ENCODE peak calls at places on chromosomes 16 and 17, in six cellular contexts. C, D, U, P, S and O are unnamed samples.

GRCh38 chr17:49567104-49567521 is 8.6 kb upstream of the NXPH3 start:
- DNase-seq in C (no peak), U (no peak), D (no peak), P (no peak), S (no peak), O (no peak)

GRCh38 chr17:4920351-4921048 is 11.6 kb upstream of the GP1BA start:
- DNase-seq in D (no peak), C (no peak), U (no peak), S (no peak), P (peak; percentile 50), O (no peak)

GRCh38 chr16:1180772-1181714 is 28.1 kb downstream of the CACNA1H start:
- DNase-seq in U (no peak), S (no peak), D (no peak), C (peak; percentile 73), P (no peak), O (no peak)

GRCh38 chr17:17868637-17869522 is 32.1 kb upstream of the SREBF1 start:
- DNase-seq in P (peak; percentile 25), U (no peak), C (peak; percentile 60), D (no peak), S (no peak), O (peak; percentile 76)

GRCh38 chr17:29617125-29617480 is 5.6 kb downstream of the CORO6 start:
- DNase-seq in P (peak; percentile 79), D (no peak), C (peak; percentile 64), S (peak; percentile 89), U (peak; percentile 63), O (peak; percentile 88)

GRCh38 chr17:63156986-63157385 is 191.0 kb downstream of the TANC2 start:
- DNase-seq in P (no peak), C (no peak), D (no peak), U (no peak), S (no peak), O (no peak)

GRCh38 chr17:81222620-81222905 is 202 bp downstream of the CEP131 start:
- DNase-seq in P (no peak), D (no peak), S (no peak), U (no peak), C (no peak), O (no peak)

GRCh38 chr16:75443301-75443700 is 10.0 kb upstream of the CFDP1 start:
- DNase-seq in P (no peak), D (no peak), S (no peak), U (no peak), C (no peak), O (no peak)

GRCh38 chr16:86324320-86324719 is 186.0 kb upstream of the FOXF1 start:
- DNase-seq in S (no peak), P (no peak), U (no peak), D (no peak), C (no peak), O (no peak)

GRCh38 chr17:37671813-37672544 is 28.7 kb upstream of the DDX52 start:
- DNase-seq in S (no peak), C (no peak), P (peak; percentile 56), D (no peak), U (no peak), O (no peak)

GRCh38 chr16:89985219-89985618 is 34.0 kb downstream of the DBNDD1 start:
- DNase-seq in P (no peak), C (no peak), S (no peak), D (no peak), U (no peak), O (no peak)

GRCh38 chr16:68539704-68540370 is 746 bp downstream of the ZFP90 start:
- DNase-seq in S (peak; percentile 16), P (peak; percentile 22), D (no peak), C (no peak), U (no peak), O (peak; percentile 22)

GRCh38 chr17:32489320-32490100 is 2.7 kb downstream of the CDK5R1 start:
- DNase-seq in U (no peak), P (no peak), C (no peak), S (no peak), D (no peak), O (no peak)

DNA sequence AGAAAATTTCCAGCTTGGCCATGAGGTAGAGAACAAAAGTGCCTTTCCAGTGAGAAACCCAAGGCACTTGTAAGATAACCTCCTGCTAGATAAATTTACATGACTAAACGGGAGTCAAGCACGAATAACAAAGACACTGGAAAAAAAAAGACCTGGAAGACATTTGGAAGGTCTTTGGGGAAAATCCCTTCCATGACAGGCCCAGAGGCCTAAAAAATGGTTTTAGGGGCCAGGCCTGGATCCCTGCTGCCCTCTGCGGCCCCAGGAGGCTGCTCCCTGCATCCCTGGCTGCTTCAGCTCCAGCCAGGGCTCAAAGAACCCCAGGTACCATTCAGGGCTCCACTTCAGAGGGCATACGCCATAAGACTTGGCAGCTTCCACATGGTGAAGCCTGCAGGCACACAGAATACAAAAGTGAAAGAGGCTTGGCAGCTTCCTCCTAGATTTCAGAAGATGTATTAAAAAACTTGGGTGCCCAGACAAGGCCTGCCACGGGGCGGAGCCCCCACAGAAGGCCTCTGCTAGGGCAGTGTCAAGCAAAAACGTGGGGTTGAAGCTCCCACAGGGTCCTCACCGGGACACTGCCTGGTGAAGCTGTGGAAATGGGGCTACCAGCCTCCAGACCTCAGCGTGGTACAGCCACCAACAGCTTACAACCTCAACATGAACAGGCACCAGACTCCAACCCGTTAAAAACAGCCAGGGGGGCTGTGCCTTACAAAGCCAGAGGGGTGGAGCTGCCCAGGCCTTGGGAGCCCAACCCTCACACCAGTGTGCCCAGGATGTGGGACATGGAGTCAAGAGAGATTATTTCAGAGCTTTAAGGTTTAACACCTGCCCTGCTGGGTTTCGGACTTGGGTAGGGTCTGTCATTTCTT is 77.1 kb downstream of the SDK2 start:
- DNase-seq in U (peak; percentile 28), D (no peak), P (no peak), S (peak; percentile 33), C (no peak), O (peak; percentile 56)
- H3K4me3 ChIP-seq in U (no peak overlapping the region), D (no peak overlapping the region), P (no peak overlapping the region), S (peak overlapping the region; percentile 0), C (no peak overlapping the region), O (no peak overlapping the region)

GRCh38 chr17:3690094-3690715 is 5.8 kb downstream of the P2RX5 start:
- DNase-seq in C (no peak), P (no peak), S (no peak), U (no peak), D (no peak), O (no peak)

GRCh38 chr17:3693099-3693498 is 2.9 kb downstream of the P2RX5 start:
- DNase-seq in P (no peak), U (no peak), S (no peak), C (no peak), D (no peak), O (no peak)

GRCh38 chr17:3693829-3694231 is 2.1 kb downstream of the P2RX5 start:
- DNase-seq in C (no peak), S (peak; percentile 37), P (no peak), U (no peak), D (no peak), O (no peak)

GRCh38 chr17:3691539-3692166 is 4.3 kb downstream of the P2RX5 start:
- DNase-seq in C (no peak), S (no peak), D (no peak), P (no peak), U (no peak), O (no peak)

GRCh38 chr17:3692346-3692745 is 3.6 kb downstream of the P2RX5 start:
- DNase-seq in S (no peak), D (no peak), U (no peak), C (no peak), P (no peak), O (no peak)
- H3K4me1 ChIP-seq in S (peaks cover 15% of the 10 kb centered on the region), D (no peaks in the 10 kb centered on the region), U (no peaks in the 10 kb centered on the region), C (no peaks in the 10 kb centered on the region), P (peaks cover 3% of the 10 kb centered on the region), O (peaks cover 24% of the 10 kb centered on the region)

DNA sequence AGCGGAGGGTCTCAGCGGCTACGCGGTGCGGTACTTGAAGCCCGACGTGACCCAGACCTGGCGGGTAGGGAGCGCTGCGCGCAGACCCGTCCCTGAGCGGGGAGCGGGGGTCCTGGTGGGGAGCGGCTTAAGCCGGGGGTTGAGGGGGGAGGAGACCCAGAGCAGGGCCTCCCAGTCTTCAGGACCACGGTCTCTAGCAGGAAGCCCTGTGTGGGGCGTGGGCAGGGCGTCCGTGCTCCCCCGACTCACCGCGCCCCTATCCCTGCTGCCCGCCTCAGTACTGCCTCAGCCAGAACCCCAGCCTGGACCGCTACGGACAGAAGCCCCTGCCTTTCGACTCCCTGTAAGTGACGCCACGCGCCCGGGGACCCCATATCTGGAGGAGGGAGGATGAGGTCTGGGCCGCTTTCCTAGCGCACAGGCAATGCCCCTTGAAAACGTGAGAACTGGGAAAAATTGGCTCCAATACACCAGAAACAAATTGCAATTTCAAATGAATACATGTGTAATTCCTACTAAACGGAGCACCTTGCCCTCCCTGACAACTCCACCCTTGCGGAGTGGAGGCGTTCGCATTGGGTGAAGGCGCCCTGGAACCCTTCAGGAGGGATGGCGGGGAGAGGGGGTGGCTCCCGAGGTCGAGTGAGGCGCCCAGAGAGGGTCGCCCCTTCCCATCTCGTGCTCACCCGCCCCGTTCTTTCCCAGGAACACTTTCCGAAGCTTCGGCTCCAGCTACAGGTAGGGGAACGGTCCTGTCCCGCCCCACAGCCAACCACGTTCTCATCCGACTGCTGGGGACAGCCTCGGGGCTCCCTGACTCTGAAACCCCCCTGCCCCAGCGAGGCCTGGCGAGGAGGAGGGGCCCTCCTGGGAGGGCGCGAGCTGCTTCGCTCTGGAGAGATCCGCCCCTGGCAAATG is 14.5 kb upstream of the CNGB1 start:
- DNase-seq in S (no peak), U (no peak), D (peak; percentile 63), P (no peak), C (no peak), O (no peak)
- H3K4me3 ChIP-seq in S (peak overlapping the region; percentile 83), U (peak overlapping the region; percentile 35), D (peak overlapping the region; percentile 61), P (peak overlapping the region; percentile 48), C (peak overlapping the region; percentile 60), O (peak overlapping the region; percentile 50)

GRCh38 chr17:82356845-82357355 is 2.1 kb upstream of the TEX19 start:
- DNase-seq in U (no peak), C (no peak), P (no peak), D (no peak), S (no peak), O (no peak)

GRCh38 chr17:82354804-82355308 is 4.2 kb upstream of the TEX19 start:
- DNase-seq in S (no peak), P (no peak), D (no peak), U (no peak), C (no peak), O (no peak)

GRCh38 chr17:82358467-82359350 is at the start of gene TEX19:
- DNase-seq in C (no peak), S (no peak), D (no peak), U (no peak), P (no peak), O (peak; percentile 43)

GRCh38 chr17:82356028-82356427 is 3.0 kb upstream of the TEX19 start:
- DNase-seq in C (no peak), D (peak; percentile 83), P (no peak), U (peak; percentile 92), S (no peak), O (no peak)

GRCh38 chr17:82357394-82357793 is 1.7 kb upstream of the TEX19 start:
- DNase-seq in C (no peak), D (no peak), U (no peak), P (no peak), S (no peak), O (no peak)
- H3K4me1 ChIP-seq in C (no peaks in the 10 kb centered on the region), D (peaks cover 11% of the 10 kb centered on the region), U (no peaks in the 10 kb centered on the region), P (peaks cover 5% of the 10 kb centered on the region), S (no peaks in the 10 kb centered on the region), O (peaks cover 7% of the 10 kb centered on the region)

GRCh38 chr17:75098861-75099260 is 10.9 kb upstream of the ARMC7 start:
- DNase-seq in D (no peak), P (no peak), C (no peak), U (no peak), S (no peak), O (no peak)
- H3K4me3 ChIP-seq in D (no peak overlapping the region), P (no peak overlapping the region), C (no peak overlapping the region), U (no peak overlapping the region), S (no peak overlapping the region), O (no peak overlapping the region)